ENCODE peak calls at places on chromosomes 13 and 19, in ten cellular contexts. J, Y, V, X, R, T, I, P, H and G are unnamed samples.

GRCh38 chr19:53927745-53928144 is 18.7 kb downstream of the CACNG7 start:
- DNase-seq in J (peak; percentile 64), Y (peak; percentile 88), V (no peak), X (peak; percentile 38), R (no peak), T (peak; percentile 17), I (no peak), P (no peak), H (no peak), G (no peak)

GRCh38 chr13:48156466-48156865 is 61.6 kb upstream of the MED4 start:
- DNase-seq in J (no peak), Y (peak; percentile 29), V (no peak), X (peak; percentile 33), R (no peak), T (peak; percentile 60), I (no peak), P (peak; percentile 53), H (peak; percentile 43), G (peak; percentile 50)

GRCh38 chr19:28245937-28246336 is 967.0 kb downstream of the UQCRFS1 start:
- DNase-seq in J (no peak), Y (no peak), V (no peak), X (no peak), R (no peak), T (no peak), I (no peak), P (no peak), H (no peak), G (no peak)

GRCh38 chr19:49020931-49021895 is 2.9 kb downstream of the CGB3 start:
- DNase-seq in J (peak; percentile 25), Y (no peak), V (no peak), X (no peak), R (no peak), T (no peak), I (no peak), P (no peak), H (no peak), G (no peak)

GRCh38 chr13:34863360-34864135 is 78.5 kb upstream of the NBEA start:
- DNase-seq in J (peak; percentile 75), Y (no peak), V (no peak), X (no peak), R (no peak), T (no peak), I (no peak), P (no peak), H (no peak), G (no peak)

GRCh38 chr19:48695743-48696352 is at the start of gene FUT2:
- DNase-seq in J (no peak), Y (peak; percentile 70), V (no peak), X (no peak), R (peak; percentile 47), T (no peak), I (no peak), P (no peak), H (no peak), G (no peak)

GRCh38 chr13:34201050-34201913 is 383.3 kb downstream of the RFC3 start:
- DNase-seq in J (peak; percentile 61), Y (no peak), V (no peak), X (no peak), R (no peak), T (no peak), I (no peak), P (no peak), H (no peak), G (no peak)

GRCh38 chr19:1472227-1473055 is 6.6 kb downstream of the C19orf25 start:
- DNase-seq in J (no peak), Y (peak; percentile 10), V (peak; percentile 46), X (no peak), R (no peak), T (no peak), I (no peak), P (peak; percentile 67), H (no peak), G (no peak)

GRCh38 chr19:49331616-49332055 is 3.6 kb upstream of the CD37 start:
- DNase-seq in J (peak; percentile 57), Y (peak; percentile 34), V (no peak), X (no peak), R (no peak), T (peak; percentile 25), I (no peak), P (peak; percentile 85), H (no peak), G (peak; percentile 30)

GRCh38 chr13:52001120-52001731 is 10.0 kb downstream of the ATP7B start:
- DNase-seq in J (peak; percentile 49), Y (no peak), V (no peak), X (no peak), R (peak; percentile 63), T (no peak), I (peak; percentile 57), P (no peak), H (no peak), G (no peak)

GRCh38 chr19:50300814-50301606 is 28.2 kb downstream of the KCNC3 start:
- DNase-seq in J (peak; percentile 79), Y (no peak), V (no peak), X (no peak), R (no peak), T (no peak), I (no peak), P (no peak), H (no peak), G (no peak)

GRCh38 chr19:9721861-9722260 is 46.7 kb downstream of the ZNF846 start:
- DNase-seq in J (no peak), Y (no peak), V (no peak), X (no peak), R (no peak), T (no peak), I (no peak), P (no peak), H (no peak), G (no peak)